ENCODE peak calls at places on chromosome 16, in ten cellular contexts. D is transverse colon, R is tibial nerve, U is T-cell, K is bronchial epithelial cell, H is left ventricle myocardium inferior, W is WTC11, C is left cardiac atrium, F is anterior cingulate cortex, P is cardiac fibroblast. L is an unnamed sample.

GRCh38 chr16:66152841-66153525 is 213.5 kb upstream of the CDH5 start:
- DNase-seq in K (no peak), C (no peak), U (no peak), D (no peak), R (no peak), F (no peak), H (no peak), P (peak; percentile 75), W (no peak), L (no peak)

GRCh38 chr16:79013004-79013403 is 587.5 kb downstream of the MAF start:
- DNase-seq in D (no peak), H (no peak), K (no peak), U (no peak), P (no peak), R (no peak), C (no peak), W (no peak), F (no peak), L (no peak)

GRCh38 chr16:3456374-3456773 is 12.9 kb downstream of the NAA60 start:
- DNase-seq in W (no peak), H (no peak), K (no peak), F (peak; percentile 11), D (no peak), R (no peak), C (no peak), U (no peak), P (peak; percentile 32), L (no peak)

GRCh38 chr16:47018223-47018891 is 44.9 kb upstream of the DNAJA2 start:
- DNase-seq in W (peak; percentile 56), C (no peak), K (peak; percentile 52), R (no peak), D (peak; percentile 66), P (peak; percentile 18), H (no peak), F (no peak), U (peak; percentile 9), L (peak; percentile 25)

GRCh38 chr16:50261160-50261706 is 5.1 kb upstream of the ADCY7 start:
- DNase-seq in K (no peak), H (no peak), U (no peak), R (no peak), W (no peak), C (no peak), P (no peak), F (no peak), D (no peak), L (no peak)

GRCh38 chr16:16116841-16117240 is 106.5 kb downstream of the ABCC6 start:
- DNase-seq in D (no peak), F (no peak), C (no peak), P (no peak), K (no peak), W (no peak), H (no peak), R (no peak), U (no peak), L (no peak)

GRCh38 chr16:84836234-84836647 is 16.5 kb downstream of the CRISPLD2 start:
- DNase-seq in U (no peak), R (peak; percentile 72), H (peak; percentile 73), C (peak; percentile 86), F (no peak), D (peak; percentile 73), P (peak; percentile 100), K (peak; percentile 76), W (peak; percentile 60), L (no peak)

GRCh38 chr16:1884155-1884760 is 12.3 kb upstream of the MEIOB start:
- DNase-seq in D (peak; percentile 63), U (no peak), H (no peak), F (no peak), P (peak; percentile 53), R (no peak), C (no peak), W (no peak), K (peak; percentile 45), L (no peak)

GRCh38 chr16:67015317-67015731 is 13.6 kb upstream of the CBFB start:
- DNase-seq in D (peak; percentile 18), K (no peak), C (no peak), F (no peak), P (no peak), R (peak; percentile 9), W (no peak), U (no peak), H (no peak), L (no peak)

L was measured in effector memory CD8-positive, alpha-beta T cell.